ENCODE peak calls at places on chromosomes 2 and 18, in seven cellular contexts. X, V, A, I, L, Y and B are unnamed samples. For H3K4me1, the result is how much of the 10 kb centered on the place peaks cover.

GRCh38 chr2:167478196-167478595 is 589.9 kb downstream of the XIRP2 start:
- DNase-seq in I (no peak), A (no peak), L (no peak), Y (no peak), V (no peak), X (no peak), B (no peak)

GRCh38 chr2:85181093-85181685 is 48.0 kb downstream of the TCF7L1 start:
- DNase-seq in A (no peak), V (no peak), X (no peak), I (no peak), Y (no peak), L (no peak), B (no peak)

GRCh38 chr2:155368934-155369333 is 670.4 kb downstream of the KCNJ3 start:
- DNase-seq in X (no peak), V (no peak), L (no peak), I (no peak), Y (peak), A (no peak), B (no peak)

GRCh38 chr2:231696004-231696367 is 12.3 kb upstream of the PTMA start:
- DNase-seq in L (no peak), Y (peak), V (peak), A (peak), I (no peak), X (peak), B (no peak)

GRCh38 chr2:126811101-126811500 is 87.6 kb upstream of the TEX51 start:
- DNase-seq in X (no peak), V (no peak), L (no peak), I (no peak), A (no peak), Y (no peak), B (no peak)

GRCh38 chr2:127179756-127180155 is 40.3 kb downstream of the CYP27C1 start:
- DNase-seq in A (no peak), X (no peak), V (peak), Y (peak), L (no peak), I (no peak), B (no peak)

GRCh38 chr18:4511166-4511565 is 56.1 kb upstream of the DLGAP1 start:
- DNase-seq in Y (no peak), X (no peak), I (no peak), V (no peak), L (no peak), A (no peak), B (no peak)

GRCh38 chr2:66581461-66582363 is 146.8 kb downstream of the MEIS1 start:
- DNase-seq in A (no peak), I (no peak), X (peak), Y (peak), V (no peak), L (no peak), B (no peak)

GRCh38 chr2:174590346-174590745 is 7.3 kb downstream of the WIPF1 start:
- DNase-seq in I (no peak), L (no peak), A (no peak), V (no peak), Y (no peak), X (no peak), B (no peak)
- H3K4me1 ChIP-seq in I (half or more), L (under half), A (half or more), V (under half), Y (under half), X (under half), B (under half)

GRCh38 chr2:67856866-67857265 is 205.9 kb downstream of the C1D start:
- DNase-seq in A (no peak), V (no peak), Y (no peak), X (no peak), L (no peak), I (no peak), B (no peak)

GRCh38 chr2:67854103-67854502 is 208.7 kb downstream of the C1D start:
- DNase-seq in Y (no peak), L (no peak), I (no peak), X (no peak), V (no peak), A (no peak), B (no peak)

GRCh38 chr2:67857836-67858235 is 205.0 kb downstream of the C1D start:
- DNase-seq in L (no peak), V (no peak), I (no peak), Y (no peak), X (no peak), A (no peak), B (no peak)

GRCh38 chr2:67854798-67855197 is 208.0 kb downstream of the C1D start:
- DNase-seq in A (no peak), Y (no peak), V (no peak), I (no peak), X (no peak), L (no peak), B (no peak)

DNA sequence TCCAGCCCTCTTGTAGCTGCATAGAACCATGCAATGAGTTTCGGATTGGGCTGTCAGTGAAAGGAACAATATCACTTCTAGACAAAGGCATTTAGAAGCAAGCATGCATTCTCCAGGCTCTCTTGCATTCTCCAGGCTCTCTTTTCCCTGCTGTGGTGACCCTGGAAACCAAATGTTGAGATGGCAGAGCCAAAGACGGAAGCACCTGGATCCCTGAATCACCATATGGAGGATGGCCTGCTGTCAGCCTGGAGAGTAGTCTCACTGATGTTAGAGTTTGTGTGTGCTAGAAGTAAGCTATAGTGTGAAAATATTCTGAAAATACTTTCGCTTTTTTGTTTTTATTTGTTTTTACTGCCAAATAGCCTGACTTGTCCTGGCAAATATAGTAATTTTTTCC is 203.9 kb downstream of the C1D start:
- DNase-seq in I (no peak), A (no peak), Y (no peak), L (no peak), V (no peak), X (no peak), B (no peak)
- H3K4me1 ChIP-seq in I (under half), A (under half), Y (under half), L (under half), V (under half), X (under half), B (under half)

DNA sequence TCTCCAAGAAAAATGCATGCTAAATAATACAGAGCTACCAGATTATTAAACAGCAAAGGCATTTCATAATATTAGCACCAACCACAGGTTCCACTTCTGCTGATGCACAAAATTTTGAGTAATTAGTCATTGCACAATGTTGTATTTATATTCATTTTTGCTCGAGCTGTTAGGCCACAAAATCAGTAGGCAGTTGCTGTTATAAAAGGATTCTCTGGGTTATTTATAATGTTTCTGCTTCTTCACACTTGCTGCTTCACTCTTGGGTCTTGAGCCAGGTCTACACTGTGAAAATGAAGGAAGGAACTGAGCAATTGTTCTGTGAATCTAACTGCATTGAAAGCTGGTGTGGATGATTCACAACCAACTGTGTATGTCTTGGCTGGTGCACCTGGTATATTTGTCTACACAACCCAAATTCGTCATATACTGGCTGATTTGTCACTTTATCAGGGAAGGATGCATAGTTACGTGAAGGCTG is 38.3 kb downstream of the MRPL33 start:
- DNase-seq in Y (peak), V (no peak), I (no peak), L (no peak), A (no peak), X (no peak), B (no peak)
- H3K4me1 ChIP-seq in Y (under half), V (under half), I (under half), L (under half), A (under half), X (under half), B (under half)

GRCh38 chr2:55014962-55015939 is 35.0 kb downstream of the RTN4 start:
- DNase-seq in I (peak), Y (peak), V (no peak), L (no peak), A (peak), X (no peak), B (peak)

GRCh38 chr2:55011741-55012574 is 38.3 kb downstream of the RTN4 start:
- DNase-seq in A (no peak), Y (no peak), X (no peak), V (no peak), L (no peak), I (no peak), B (no peak)

GRCh38 chr2:55013936-55014335 is 36.3 kb downstream of the RTN4 start:
- DNase-seq in I (no peak), L (no peak), X (no peak), A (no peak), Y (no peak), V (no peak), B (no peak)

GRCh38 chr2:55010915-55011314 is 39.3 kb downstream of the RTN4 start:
- DNase-seq in X (peak), L (no peak), V (no peak), A (peak), I (no peak), Y (peak), B (peak)

DNA sequence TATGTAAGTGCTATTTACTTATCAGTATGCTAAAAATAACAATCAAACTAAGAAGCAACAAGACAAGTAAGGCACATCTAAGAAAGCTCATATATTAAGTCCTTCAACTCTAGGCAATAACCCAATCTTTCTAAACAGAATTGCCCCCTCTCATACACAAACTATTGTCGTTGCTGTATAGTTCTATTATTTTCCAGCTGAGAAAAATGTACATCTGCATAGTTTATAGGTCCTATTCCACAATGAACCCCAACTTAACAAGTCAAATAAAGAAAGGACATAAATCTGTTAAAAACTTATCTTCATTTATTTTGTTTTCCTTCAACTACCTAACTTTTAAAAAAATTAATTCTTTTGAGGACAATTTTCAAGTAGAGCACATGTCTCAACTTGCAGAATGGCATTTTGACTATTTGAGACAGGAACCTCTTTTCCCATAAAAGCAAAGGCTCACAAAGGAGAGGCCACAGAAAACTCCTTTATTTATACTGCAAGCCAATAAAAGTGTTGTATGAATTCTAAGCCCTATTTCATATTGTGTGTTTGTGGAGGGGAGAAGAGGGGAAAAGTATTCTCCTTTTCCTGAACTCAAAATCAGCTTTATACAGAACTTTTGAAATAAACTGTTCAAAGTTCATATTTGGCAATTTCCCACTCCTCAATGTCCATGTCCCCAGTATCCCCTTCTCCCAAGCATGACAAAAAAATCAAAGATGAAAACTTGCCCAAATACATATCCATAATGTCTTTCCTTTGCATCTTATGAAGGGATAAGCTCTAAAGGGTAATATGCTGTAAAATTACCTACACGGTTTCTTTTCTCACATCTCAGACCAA is 37.4 kb downstream of the RTN4 start:
- DNase-seq in L (no peak), A (no peak), V (no peak), I (no peak), Y (no peak), X (no peak), B (no peak)
- H3K4me1 ChIP-seq in L (under half), A (half or more), V (half or more), I (under half), Y (half or more), X (under half), B (half or more)

GRCh38 chr2:239949537-239949936 is 75.6 kb downstream of the NDUFA10 start:
- DNase-seq in L (no peak), I (no peak), X (no peak), A (no peak), Y (no peak), V (no peak), B (no peak)
- H3K4me1 ChIP-seq in L (under half), I (under half), X (under half), A (under half), Y (under half), V (under half), B (under half)